ENCODE peak calls at places on chromosomes 6 and 20, in ten cellular contexts. One of them, this sample, is unnamed.
A peak's percentile ranks its signal among the peaks of the same experiment; 100 is the strongest.

GRCh38 chr20:23415958-23416583 is 5.2 kb downstream of the NAPB start:
- DNase-seq in iPS DF 6.9: no peak
- DNase-seq in Kasumi-1: no peak
- DNase-seq in NCI-H345: no peak
- DNase-seq in left cardiac atrium: no peak
- DNase-seq in H1: no peak
- DNase-seq in hippocampal formation: no peak
- DNase-seq in central memory CD8-positive, alpha-beta T cell: no peak
- DNase-seq in cardiac fibroblast: peak; percentile 3
- DNase-seq in nucleus accumbens: no peak
- DNase-seq in this sample: no peak

GRCh38 chr6:7311171-7311570 is 1.8 kb downstream of the SSR1 start:
- DNase-seq in iPS DF 6.9: no peak
- DNase-seq in Kasumi-1: no peak
- DNase-seq in NCI-H345: no peak
- DNase-seq in left cardiac atrium: no peak
- DNase-seq in H1: no peak
- DNase-seq in hippocampal formation: no peak
- DNase-seq in central memory CD8-positive, alpha-beta T cell: no peak
- DNase-seq in cardiac fibroblast: no peak
- DNase-seq in nucleus accumbens: no peak
- DNase-seq in this sample: no peak

GRCh38 chr6:78942451-78942850 is 75.1 kb downstream of the IRAK1BP1 start:
- DNase-seq in iPS DF 6.9: no peak
- DNase-seq in Kasumi-1: no peak
- DNase-seq in NCI-H345: no peak
- DNase-seq in left cardiac atrium: no peak
- DNase-seq in H1: no peak
- DNase-seq in hippocampal formation: no peak
- DNase-seq in central memory CD8-positive, alpha-beta T cell: no peak
- DNase-seq in cardiac fibroblast: peak; percentile 47
- DNase-seq in nucleus accumbens: no peak
- DNase-seq in this sample: no peak

GRCh38 chr6:150177260-150178246 is 34.7 kb downstream of the PPP1R14C start:
- DNase-seq in iPS DF 6.9: no peak
- DNase-seq in Kasumi-1: no peak
- DNase-seq in NCI-H345: no peak
- DNase-seq in left cardiac atrium: peak; percentile 43
- DNase-seq in H1: no peak
- DNase-seq in hippocampal formation: no peak
- DNase-seq in central memory CD8-positive, alpha-beta T cell: no peak
- DNase-seq in cardiac fibroblast: no peak
- DNase-seq in nucleus accumbens: no peak
- DNase-seq in this sample: no peak

GRCh38 chr20:9912858-9913434 is 74.1 kb upstream of the PAK5 start:
- DNase-seq in iPS DF 6.9: peak; percentile 31
- DNase-seq in Kasumi-1: peak; percentile 39
- DNase-seq in NCI-H345: peak; percentile 50
- DNase-seq in left cardiac atrium: peak; percentile 31
- DNase-seq in H1: no peak
- DNase-seq in hippocampal formation: peak; percentile 18
- DNase-seq in central memory CD8-positive, alpha-beta T cell: no peak
- DNase-seq in cardiac fibroblast: peak; percentile 56
- DNase-seq in nucleus accumbens: peak; percentile 7
- DNase-seq in this sample: peak; percentile 57

GRCh38 chr6:27139753-27140522 is 107.6 kb upstream of the PRSS16 start:
- DNase-seq in iPS DF 6.9: no peak
- DNase-seq in Kasumi-1: peak; percentile 66
- DNase-seq in NCI-H345: peak; percentile 28
- DNase-seq in left cardiac atrium: no peak
- DNase-seq in H1: no peak
- DNase-seq in hippocampal formation: no peak
- DNase-seq in central memory CD8-positive, alpha-beta T cell: no peak
- DNase-seq in cardiac fibroblast: peak; percentile 43
- DNase-seq in nucleus accumbens: no peak
- DNase-seq in this sample: no peak

GRCh38 chr20:57991211-57991841 is 237.1 kb downstream of the ANKRD60 start:
- DNase-seq in iPS DF 6.9: no peak
- DNase-seq in Kasumi-1: no peak
- DNase-seq in NCI-H345: no peak
- DNase-seq in left cardiac atrium: peak; percentile 29
- DNase-seq in H1: peak; percentile 7
- DNase-seq in hippocampal formation: no peak
- DNase-seq in central memory CD8-positive, alpha-beta T cell: no peak
- DNase-seq in cardiac fibroblast: no peak
- DNase-seq in nucleus accumbens: no peak
- DNase-seq in this sample: no peak

GRCh38 chr6:134921276-134921979 is 28.5 kb downstream of the ALDH8A1 start:
- DNase-seq in iPS DF 6.9: no peak
- DNase-seq in Kasumi-1: no peak
- DNase-seq in NCI-H345: no peak
- DNase-seq in left cardiac atrium: no peak
- DNase-seq in H1: no peak
- DNase-seq in hippocampal formation: no peak
- DNase-seq in central memory CD8-positive, alpha-beta T cell: no peak
- DNase-seq in cardiac fibroblast: no peak
- DNase-seq in nucleus accumbens: no peak
- DNase-seq in this sample: no peak

GRCh38 chr20:37846573-37846972 is 56.4 kb upstream of the VSTM2L start:
- DNase-seq in iPS DF 6.9: no peak
- DNase-seq in Kasumi-1: no peak
- DNase-seq in NCI-H345: peak; percentile 93
- DNase-seq in left cardiac atrium: no peak
- DNase-seq in H1: no peak
- DNase-seq in hippocampal formation: no peak
- DNase-seq in central memory CD8-positive, alpha-beta T cell: no peak
- DNase-seq in cardiac fibroblast: no peak
- DNase-seq in nucleus accumbens: no peak
- DNase-seq in this sample: no peak

GRCh38 chr20:38252292-38253288 is 7.9 kb downstream of the KIAA1755 start:
- DNase-seq in iPS DF 6.9: no peak
- DNase-seq in Kasumi-1: no peak
- DNase-seq in NCI-H345: no peak
- DNase-seq in left cardiac atrium: no peak
- DNase-seq in H1: no peak
- DNase-seq in hippocampal formation: no peak
- DNase-seq in central memory CD8-positive, alpha-beta T cell: no peak
- DNase-seq in cardiac fibroblast: no peak
- DNase-seq in nucleus accumbens: no peak
- DNase-seq in this sample: no peak